ENCODE peak calls at places on chromosomes 3 and 15, in four cellular contexts. One of them, this sample, is unnamed.
A peak's percentile ranks its signal among the peaks of the same experiment; 100 is the strongest.

GRCh38 chr15:33094336-33094735 is 100.2 kb downstream of the FMN1 start:
- DNase-seq in WTC11: no peak
- DNase-seq in CD4-positive, alpha-beta T cell: no peak
- DNase-seq in HCT116: no peak
- DNase-seq in this sample: no peak

GRCh38 chr3:126014252-126014651 is 45.3 kb downstream of the ROPN1B start:
- DNase-seq in WTC11: no peak
- DNase-seq in CD4-positive, alpha-beta T cell: no peak
- DNase-seq in HCT116: no peak
- DNase-seq in this sample: no peak

GRCh38 chr15:45458746-45459403 is 63.7 kb downstream of the SLC30A4 start:
- DNase-seq in WTC11: peak; percentile 78
- DNase-seq in CD4-positive, alpha-beta T cell: peak; percentile 70
- DNase-seq in HCT116: no peak
- DNase-seq in this sample: no peak

GRCh38 chr15:73683624-73684536 is at the start of gene CD276:
- DNase-seq in WTC11: peak; percentile 80
- DNase-seq in CD4-positive, alpha-beta T cell: no peak
- DNase-seq in HCT116: peak; percentile 45
- DNase-seq in this sample: peak; percentile 96

GRCh38 chr3:126758019-126758418 is 54.0 kb downstream of the CHCHD6 start:
- DNase-seq in WTC11: no peak
- DNase-seq in CD4-positive, alpha-beta T cell: no peak
- DNase-seq in HCT116: no peak
- DNase-seq in this sample: no peak

GRCh38 chr15:89630974-89631901 is 24.0 kb downstream of the KIF7 start:
- DNase-seq in WTC11: no peak
- DNase-seq in CD4-positive, alpha-beta T cell: no peak
- DNase-seq in HCT116: no peak
- DNase-seq in this sample: peak; percentile 87

GRCh38 chr3:61134532-61134931 is 116.7 kb downstream of the FHIT start:
- DNase-seq in WTC11: no peak
- DNase-seq in CD4-positive, alpha-beta T cell: no peak
- DNase-seq in HCT116: no peak
- DNase-seq in this sample: no peak

GRCh38 chr3:3801510-3801841 is 2.2 kb downstream of the LRRN1 start:
- DNase-seq in WTC11: peak; percentile 42
- DNase-seq in CD4-positive, alpha-beta T cell: no peak
- DNase-seq in HCT116: no peak
- DNase-seq in this sample: no peak

GRCh38 chr3:55486101-55486856 is 827 bp downstream of the WNT5A start:
- DNase-seq in WTC11: peak; percentile 63
- DNase-seq in CD4-positive, alpha-beta T cell: no peak
- DNase-seq in HCT116: no peak
- DNase-seq in this sample: no peak

GRCh38 chr3:25033407-25034029 is 394.5 kb upstream of the RARB start:
- DNase-seq in WTC11: peak; percentile 59
- DNase-seq in CD4-positive, alpha-beta T cell: no peak
- DNase-seq in HCT116: peak; percentile 37
- DNase-seq in this sample: no peak
- TF ChIP-seq CTCF in WTC11: peak; percentile 62
- TF ChIP-seq CTCF in CD4-positive, alpha-beta T cell: no peak
- TF ChIP-seq CTCF in HCT116: peak; percentile 25
- TF ChIP-seq CTCF in this sample: peak; percentile 75

GRCh38 chr3:173825731-173826130 is 428.2 kb downstream of the NLGN1 start:
- DNase-seq in WTC11: no peak
- DNase-seq in CD4-positive, alpha-beta T cell: no peak
- DNase-seq in HCT116: no peak
- DNase-seq in this sample: no peak
- TF ChIP-seq CTCF in WTC11: no peak
- TF ChIP-seq CTCF in CD4-positive, alpha-beta T cell: no peak
- TF ChIP-seq CTCF in HCT116: no peak
- TF ChIP-seq CTCF in this sample: no peak

GRCh38 chr3:123724306-123724705 is 139.5 kb upstream of the HACD2 start:
- DNase-seq in WTC11: peak; percentile 36
- DNase-seq in CD4-positive, alpha-beta T cell: no peak
- DNase-seq in HCT116: peak; percentile 29
- DNase-seq in this sample: no peak
- TF ChIP-seq CTCF in WTC11: no peak
- TF ChIP-seq CTCF in CD4-positive, alpha-beta T cell: no peak
- TF ChIP-seq CTCF in HCT116: no peak
- TF ChIP-seq CTCF in this sample: peak; percentile 43

DNA sequence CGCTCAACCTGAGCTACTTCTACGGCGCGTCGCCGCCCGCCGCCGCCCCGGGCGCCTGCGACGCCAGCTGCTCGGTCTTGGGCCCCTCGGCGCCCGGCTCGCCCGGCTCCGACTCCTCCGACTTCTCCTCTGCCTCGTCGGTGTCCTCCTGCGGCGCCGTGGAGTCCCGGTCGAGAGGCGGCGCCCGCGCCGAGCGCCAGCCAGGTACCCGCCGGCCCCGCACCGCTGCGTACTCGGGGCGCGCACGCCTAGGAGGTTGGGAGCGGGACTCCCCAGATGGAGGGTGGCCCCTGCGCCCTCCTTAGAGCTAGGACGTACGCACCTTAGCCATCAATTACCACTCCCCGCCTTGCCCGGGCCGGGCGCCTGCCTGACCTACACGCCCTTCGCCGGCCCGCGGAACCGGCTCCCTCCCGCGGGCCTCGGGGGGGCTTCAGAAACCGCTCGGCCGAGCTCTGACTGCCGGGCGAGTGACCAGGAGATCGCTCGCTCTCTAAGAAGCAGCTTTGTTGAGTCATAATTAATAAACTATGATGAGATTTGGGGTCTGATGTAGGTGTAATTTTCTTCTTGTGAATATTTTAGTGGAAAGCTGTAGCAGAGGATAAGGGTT is 506 bp downstream of the NFKBIZ start:
- DNase-seq in WTC11: peak; percentile 55
- DNase-seq in CD4-positive, alpha-beta T cell: peak; percentile 60
- DNase-seq in HCT116: no peak
- DNase-seq in this sample: peak; percentile 92
- TF ChIP-seq CTCF in WTC11: no peak
- TF ChIP-seq CTCF in CD4-positive, alpha-beta T cell: no peak
- TF ChIP-seq CTCF in HCT116: no peak
- TF ChIP-seq CTCF in this sample: peak; percentile 65

DNA sequence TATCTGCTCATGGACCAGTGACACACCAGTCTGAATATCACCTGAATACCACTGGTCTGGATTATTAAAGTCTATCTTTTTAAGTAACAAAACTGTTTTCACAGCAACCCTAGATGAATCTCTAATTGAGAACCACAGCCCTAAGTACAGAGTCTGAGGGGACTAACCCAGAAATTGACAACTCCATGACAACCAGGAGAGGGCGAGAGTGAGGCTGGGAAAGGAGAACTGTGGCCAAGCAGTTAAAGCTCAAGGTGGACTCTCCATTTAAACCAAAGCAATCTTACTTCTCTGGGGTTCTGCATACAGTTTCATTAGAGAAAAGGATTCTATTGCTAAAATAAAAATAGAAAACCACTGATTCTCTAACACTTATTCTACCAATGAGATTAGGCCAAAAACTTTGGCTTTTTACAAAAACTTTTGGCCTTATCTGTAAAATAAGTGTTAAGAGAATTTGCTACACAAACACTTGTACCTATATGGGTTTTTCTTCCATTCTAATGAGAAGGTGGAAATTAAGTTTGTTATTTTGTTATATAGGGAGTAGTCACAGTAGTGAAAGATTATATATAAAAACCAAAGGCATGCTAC is 11.4 kb downstream of the NEK10 start:
- DNase-seq in WTC11: peak; percentile 61
- DNase-seq in CD4-positive, alpha-beta T cell: peak; percentile 29
- DNase-seq in HCT116: peak; percentile 59
- DNase-seq in this sample: no peak
- TF ChIP-seq CTCF in WTC11: no peak
- TF ChIP-seq CTCF in CD4-positive, alpha-beta T cell: peak; percentile 73
- TF ChIP-seq CTCF in HCT116: peak; percentile 73
- TF ChIP-seq CTCF in this sample: peak; percentile 77

GRCh38 chr3:42578054-42578453 is 3.7 kb downstream of the SEC22C start:
- DNase-seq in WTC11: no peak
- DNase-seq in CD4-positive, alpha-beta T cell: no peak
- DNase-seq in HCT116: no peak
- DNase-seq in this sample: no peak

GRCh38 chr3:42569743-42570142 is 12.0 kb downstream of the SEC22C start:
- DNase-seq in WTC11: no peak
- DNase-seq in CD4-positive, alpha-beta T cell: no peak
- DNase-seq in HCT116: no peak
- DNase-seq in this sample: no peak

GRCh38 chr3:42575137-42575741 is 6.5 kb downstream of the SEC22C start:
- DNase-seq in WTC11: no peak
- DNase-seq in CD4-positive, alpha-beta T cell: no peak
- DNase-seq in HCT116: no peak
- DNase-seq in this sample: no peak

GRCh38 chr3:42572278-42572677 is 9.5 kb downstream of the SEC22C start:
- DNase-seq in WTC11: peak; percentile 73
- DNase-seq in CD4-positive, alpha-beta T cell: peak; percentile 8
- DNase-seq in HCT116: peak; percentile 41
- DNase-seq in this sample: no peak
- TF ChIP-seq CTCF in WTC11: peak; percentile 34
- TF ChIP-seq CTCF in CD4-positive, alpha-beta T cell: peak; percentile 29
- TF ChIP-seq CTCF in HCT116: peak; percentile 69
- TF ChIP-seq CTCF in this sample: peak; percentile 60

GRCh38 chr3:75631541-75631940 is 32.6 kb upstream of the FRG2C start:
- DNase-seq in WTC11: no peak
- DNase-seq in CD4-positive, alpha-beta T cell: no peak
- DNase-seq in HCT116: no peak
- DNase-seq in this sample: no peak
- TF ChIP-seq CTCF in WTC11: no peak
- TF ChIP-seq CTCF in CD4-positive, alpha-beta T cell: no peak
- TF ChIP-seq CTCF in HCT116: no peak
- TF ChIP-seq CTCF in this sample: no peak

GRCh38 chr3:101637461-101637860 is 39.5 kb downstream of the ZBTB11 start:
- DNase-seq in WTC11: no peak
- DNase-seq in CD4-positive, alpha-beta T cell: no peak
- DNase-seq in HCT116: no peak
- DNase-seq in this sample: no peak

GRCh38 chr3:101640256-101640655 is 36.7 kb downstream of the ZBTB11 start:
- DNase-seq in WTC11: no peak
- DNase-seq in CD4-positive, alpha-beta T cell: no peak
- DNase-seq in HCT116: no peak
- DNase-seq in this sample: no peak

GRCh38 chr3:101639280-101639963 is 37.5 kb downstream of the ZBTB11 start:
- DNase-seq in WTC11: no peak
- DNase-seq in CD4-positive, alpha-beta T cell: no peak
- DNase-seq in HCT116: no peak
- DNase-seq in this sample: no peak

GRCh38 chr3:101635954-101636798 is 40.8 kb downstream of the ZBTB11 start:
- DNase-seq in WTC11: peak; percentile 84
- DNase-seq in CD4-positive, alpha-beta T cell: peak; percentile 58
- DNase-seq in HCT116: peak; percentile 27
- DNase-seq in this sample: no peak

GRCh38 chr3:101638262-101638745 is 38.6 kb downstream of the ZBTB11 start:
- DNase-seq in WTC11: peak; percentile 22
- DNase-seq in CD4-positive, alpha-beta T cell: no peak
- DNase-seq in HCT116: no peak
- DNase-seq in this sample: no peak
- TF ChIP-seq CTCF in WTC11: no peak
- TF ChIP-seq CTCF in CD4-positive, alpha-beta T cell: no peak
- TF ChIP-seq CTCF in HCT116: no peak
- TF ChIP-seq CTCF in this sample: peak; percentile 32

This sample was measured in chondrocyte.